ENCODE peak calls at places on chromosomes 13 and 19, in nine cellular contexts. Q is DND-41, F is astrocyte, V is esophagus muscularis mucosa, X is left ventricle myocardium inferior, D is coronary artery, I is AG04450, K is PC-9, S is fibroblast of pulmonary artery. P is an unnamed sample.

GRCh38 chr13:108220042-108220441 is 1.9 kb downstream of the ABHD13 start:
- DNase-seq in Q (no peak), F (no peak), V (no peak), X (no peak), D (no peak), I (no peak), K (no peak), S (no peak), P (peak)

GRCh38 chr19:6233827-6234511 is 45.8 kb downstream of the MLLT1 start:
- DNase-seq in Q (no peak), F (no peak), V (no peak), X (peak), D (no peak), I (no peak), K (no peak), S (peak), P (no peak)

GRCh38 chr13:113951246-113951999 is 22.5 kb downstream of the C13orf46 start:
- DNase-seq in Q (peak), F (no peak), V (peak), X (peak), D (no peak), I (no peak), K (peak), S (peak), P (peak)

GRCh38 chr19:19120308-19121156 is 17.7 kb downstream of the TMEM161A start:
- DNase-seq in Q (peak), F (peak), V (no peak), X (no peak), D (no peak), I (peak), K (no peak), S (peak), P (peak)

GRCh38 chr13:106568225-106569003 is 477 bp upstream of the ARGLU1 start:
- DNase-seq in Q (peak), F (no peak), V (no peak), X (no peak), D (no peak), I (no peak), K (no peak), S (no peak), P (no peak)

GRCh38 chr13:105990256-105990958 is 545.1 kb downstream of the EFNB2 start:
- DNase-seq in Q (no peak), F (peak), V (peak), X (no peak), D (no peak), I (no peak), K (no peak), S (peak), P (peak)

GRCh38 chr19:17376935-17377600 is at the start of gene PLVAP:
- DNase-seq in Q (no peak), F (no peak), V (no peak), X (peak), D (no peak), I (no peak), K (no peak), S (no peak), P (no peak)

GRCh38 chr13:73757471-73758233 is 376.6 kb downstream of the KLF12 start:
- DNase-seq in Q (no peak), F (peak), V (no peak), X (no peak), D (no peak), I (no peak), K (no peak), S (no peak), P (no peak)

GRCh38 chr13:95679722-95680121 is 2.8 kb downstream of the DNAJC3 start:
- DNase-seq in Q (no peak), F (no peak), V (no peak), X (no peak), D (no peak), I (no peak), K (no peak), S (no peak), P (no peak)

GRCh38 chr19:46726551-46726950 is 9.6 kb upstream of the PRKD2 start:
- DNase-seq in Q (no peak), F (no peak), V (no peak), X (no peak), D (no peak), I (no peak), K (no peak), S (no peak), P (no peak)

GRCh38 chr19:38183227-38183914 is 40.7 kb downstream of the DPF1 start:
- DNase-seq in Q (no peak), F (no peak), V (no peak), X (peak), D (no peak), I (no peak), K (no peak), S (peak), P (peak)

GRCh38 chr19:6017576-6017975 is 39.6 kb upstream of the RANBP3 start:
- DNase-seq in Q (no peak), F (no peak), V (no peak), X (no peak), D (no peak), I (no peak), K (no peak), S (no peak), P (no peak)

GRCh38 chr19:40397568-40397906 is 7.6 kb upstream of the HIPK4 start:
- DNase-seq in Q (no peak), F (no peak), V (no peak), X (no peak), D (no peak), I (no peak), K (no peak), S (no peak), P (no peak)

DNA sequence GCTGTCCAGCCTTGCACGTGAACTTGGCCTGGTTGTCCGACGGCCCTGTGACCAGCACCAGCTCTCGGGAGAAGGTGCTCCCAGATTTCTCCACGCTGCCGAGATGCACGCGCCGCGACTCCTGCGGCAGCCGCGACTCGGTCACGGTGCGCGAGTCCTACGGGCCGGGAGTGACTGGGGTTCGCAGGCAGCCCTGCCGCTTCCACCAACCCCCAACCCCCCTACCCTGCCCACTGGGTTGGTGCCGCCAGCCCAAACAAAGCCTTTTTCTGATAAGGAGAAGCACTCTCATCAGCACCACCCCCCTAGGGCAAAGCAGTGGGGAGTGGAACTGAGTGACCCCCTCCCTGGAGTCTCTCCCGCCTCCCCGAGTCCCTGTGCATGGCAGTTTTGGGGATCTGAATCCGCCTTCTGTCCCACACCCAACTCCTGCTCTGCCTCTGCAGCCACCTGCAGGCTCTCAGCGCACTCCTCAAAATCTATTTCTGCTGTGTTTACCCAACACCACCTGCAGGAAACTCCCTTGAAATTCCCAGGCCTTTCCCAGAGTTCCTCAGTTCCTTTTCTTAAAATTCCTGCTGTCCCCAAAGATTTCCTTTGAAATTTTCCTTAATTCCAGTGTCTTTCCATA is 6.2 kb downstream of the NPHS1 start:
- DNase-seq in Q (no peak), F (no peak), V (no peak), X (no peak), D (no peak), I (no peak), K (no peak), S (no peak), P (no peak)
- H3K4me3 ChIP-seq in Q (no peak), F (no peak), V (peak), X (peak), D (peak), I (no peak), K (no peak), S (no peak), P (no peak)

GRCh38 chr13:24716011-24716410 is 35.8 kb downstream of the ATP12A start:
- DNase-seq in Q (no peak), F (no peak), V (no peak), X (no peak), D (no peak), I (no peak), K (no peak), S (no peak), P (no peak)
- TF ChIP-seq CTCF in Q (no peak), F (no peak), V (no peak), X (no peak), D (no peak), I (no peak), K (no peak), S (no peak), P (no peak)

DNA sequence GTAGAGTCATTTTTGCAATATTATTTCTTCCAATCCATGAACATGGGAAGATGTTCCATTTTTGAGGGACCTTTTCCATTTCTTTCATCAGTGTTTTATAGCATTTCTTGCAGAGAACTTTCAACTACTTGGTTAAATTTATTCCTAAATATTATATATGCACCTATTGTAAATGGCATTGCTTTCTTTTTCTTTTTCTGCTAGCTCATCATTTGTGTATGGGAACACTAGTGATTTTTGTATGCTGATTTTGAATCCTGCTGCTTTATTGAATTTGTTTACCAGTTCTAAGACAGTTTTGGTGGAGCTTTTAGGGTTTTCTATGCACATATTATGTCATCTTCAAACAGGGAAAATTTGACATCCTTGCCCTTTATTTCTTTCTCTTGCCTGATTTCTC is 7.2 kb upstream of the CYP4F2 start:
- DNase-seq in Q (no peak), F (no peak), V (no peak), X (no peak), D (no peak), I (no peak), K (no peak), S (no peak), P (no peak)
- H3K4me3 ChIP-seq in Q (no peak), F (no peak), V (no peak), X (no peak), D (no peak), I (no peak), K (no peak), S (no peak), P (no peak)

GRCh38 chr13:32259116-32259515 is 56.0 kb downstream of the ZAR1L start:
- DNase-seq in Q (no peak), F (no peak), V (no peak), X (no peak), D (no peak), I (no peak), K (no peak), S (no peak), P (no peak)
- TF ChIP-seq CTCF in Q (no peak), F (peak), V (no peak), X (peak), D (no peak), I (no peak), K (no peak), S (no peak), P (peak)

DNA sequence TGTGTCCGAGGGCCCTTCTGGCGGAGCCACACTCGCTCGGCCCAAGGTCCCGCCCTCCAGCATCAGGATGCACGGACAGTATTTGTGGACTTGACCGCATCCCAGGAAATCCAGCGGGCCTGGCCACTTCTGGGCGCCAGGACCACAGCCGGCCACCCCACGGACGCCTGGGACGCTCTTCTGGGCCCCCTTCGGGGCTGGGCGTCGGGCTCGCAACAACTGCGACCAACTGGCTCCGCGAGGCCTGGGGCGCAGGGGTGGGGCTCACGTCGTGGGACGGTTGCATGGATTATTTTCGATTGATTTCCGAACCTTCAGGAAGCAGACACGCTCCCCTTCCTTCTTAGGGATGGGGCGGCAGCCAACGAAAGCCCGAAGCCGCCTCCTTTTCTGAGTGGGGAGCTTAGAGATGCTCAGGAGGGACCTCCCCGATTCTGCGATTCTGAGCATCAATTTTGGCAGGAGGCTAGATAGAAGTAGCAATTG is 521 bp upstream of the NUP58 start:
- DNase-seq in Q (no peak), F (no peak), V (no peak), X (peak), D (no peak), I (no peak), K (no peak), S (peak), P (no peak)
- H3K4me3 ChIP-seq in Q (peak), F (peak), V (peak), X (peak), D (peak), I (peak), K (peak), S (peak), P (peak)

GRCh38 chr19:42343344-42344110 is 18.1 kb downstream of the MEGF8 start:
- DNase-seq in Q (no peak), F (no peak), V (no peak), X (no peak), D (no peak), I (no peak), K (no peak), S (no peak), P (no peak)
- TF ChIP-seq CTCF in Q (peak), F (no peak), V (no peak), X (no peak), D (no peak), I (peak), K (no peak), S (peak), P (no peak)

GRCh38 chr19:10087296-10088061 is 1.4 kb downstream of the SHFL start:
- DNase-seq in Q (no peak), F (no peak), V (no peak), X (no peak), D (no peak), I (no peak), K (no peak), S (no peak), P (no peak)
- H3K4me3 ChIP-seq in Q (peak), F (no peak), V (peak), X (peak), D (peak), I (peak), K (no peak), S (peak), P (no peak)

DNA sequence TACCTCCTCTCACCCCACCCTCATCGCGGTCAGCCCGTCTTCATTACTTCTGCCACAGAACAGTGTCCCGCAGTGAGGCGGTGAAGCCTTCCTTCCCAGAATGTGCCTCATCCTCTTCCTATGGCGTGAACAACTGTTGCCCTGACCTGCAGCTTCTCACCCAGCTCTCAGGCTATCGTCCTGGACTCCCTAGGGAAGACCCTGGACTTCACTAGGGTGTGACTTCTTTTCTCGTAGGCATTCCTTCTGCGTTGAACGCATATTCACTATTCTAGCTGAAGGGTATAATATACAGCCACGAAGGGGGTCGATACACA is 982 bp downstream of the ZNF865 start:
- DNase-seq in Q (no peak), F (no peak), V (no peak), X (no peak), D (no peak), I (no peak), K (no peak), S (no peak), P (no peak)
- TF ChIP-seq CTCF in Q (no peak), F (no peak), V (no peak), X (no peak), D (no peak), I (no peak), K (peak), S (no peak), P (no peak)

GRCh38 chr13:98403076-98403475 is 173.8 kb downstream of the STK24 start:
- DNase-seq in Q (no peak), F (no peak), V (no peak), X (no peak), D (no peak), I (no peak), K (no peak), S (no peak), P (no peak)
- H3K4me3 ChIP-seq in Q (no peak), F (no peak), V (no peak), X (no peak), D (no peak), I (no peak), K (no peak), S (no peak), P (no peak)